ENCODE peak calls at places on chromosome 2, in ten cellular contexts. M is kidney epithelial cell; G is Karpas-422; D is H54; E is NCI-H1417; S is activated CD4-positive, alpha-beta T cell treated with anti-CD3 and anti-CD28 coated beads, Interleukin-2, amount 50 U/mL, for 1 hour; W is NCI-H2081; Y is left colon; X is astrocyte of the spinal cord; J is GM20000. F is an unnamed sample.

GRCh38 chr2:121076885-121077549 is 208.0 kb downstream of the TFCP2L1 start:
- DNase-seq in M (no peak), G (peak), D (peak), E (peak), S (peak), W (peak), Y (peak), X (peak), J (peak), F (peak)

GRCh38 chr2:239498981-239499633 is 98.3 kb upstream of the HDAC4 start:
- DNase-seq in M (no peak), G (no peak), D (no peak), E (no peak), S (no peak), W (no peak), Y (peak), X (no peak), J (no peak), F (no peak)

GRCh38 chr2:68287580-68288441 is 31.9 kb downstream of the CNRIP1 start:
- DNase-seq in M (no peak), G (no peak), D (no peak), E (no peak), S (no peak), W (no peak), Y (no peak), X (peak), J (no peak), F (no peak)

GRCh38 chr2:31297751-31298150 is 63.8 kb downstream of the EHD3 start:
- DNase-seq in M (peak), G (peak), D (peak), E (no peak), S (no peak), W (no peak), Y (no peak), X (no peak), J (no peak), F (no peak)

GRCh38 chr2:85852979-85853498 is 35.8 kb downstream of the ST3GAL5 start:
- DNase-seq in M (no peak), G (peak), D (no peak), E (no peak), S (peak), W (no peak), Y (peak), X (no peak), J (no peak), F (peak)

GRCh38 chr2:24015562-24016375 is 5.9 kb downstream of the MFSD2B start:
- DNase-seq in M (peak), G (no peak), D (peak), E (no peak), S (no peak), W (no peak), Y (no peak), X (peak), J (no peak), F (no peak)

GRCh38 chr2:156319811-156320490 is 12.6 kb downstream of the NR4A2 start:
- DNase-seq in M (no peak), G (no peak), D (no peak), E (no peak), S (no peak), W (no peak), Y (peak), X (no peak), J (no peak), F (no peak)

GRCh38 chr2:224723606-224724217 is 7.5 kb upstream of the CCDC195 start:
- DNase-seq in M (no peak), G (no peak), D (no peak), E (no peak), S (no peak), W (no peak), Y (no peak), X (peak), J (peak), F (no peak)

GRCh38 chr2:9807056-9807455 is 36.2 kb upstream of the TAF1B start:
- DNase-seq in M (no peak), G (no peak), D (no peak), E (no peak), S (no peak), W (no peak), Y (no peak), X (no peak), J (no peak), F (no peak)

GRCh38 chr2:149219853-149220252 is 110.5 kb upstream of the LYPD6 start:
- DNase-seq in M (no peak), G (no peak), D (no peak), E (no peak), S (no peak), W (no peak), Y (no peak), X (no peak), J (no peak), F (no peak)

GRCh38 chr2:239721531-239721930 is 303.6 kb downstream of the NDUFA10 start:
- DNase-seq in M (no peak), G (no peak), D (no peak), E (no peak), S (no peak), W (no peak), Y (no peak), X (no peak), J (no peak), F (no peak)

GRCh38 chr2:28155627-28156026 is 237.0 kb upstream of the FOSL2 start:
- DNase-seq in M (no peak), G (peak), D (no peak), E (peak), S (no peak), W (no peak), Y (no peak), X (no peak), J (no peak), F (no peak)

GRCh38 chr2:7026740-7027139 is 109.5 kb downstream of the RNF144A start:
- DNase-seq in M (no peak), G (no peak), D (no peak), E (peak), S (no peak), W (peak), Y (no peak), X (peak), J (no peak), F (no peak)

GRCh38 chr2:160278889-160279196 is 78.8 kb upstream of the ITGB6 start:
- DNase-seq in M (no peak), G (no peak), D (no peak), E (no peak), S (no peak), W (no peak), Y (no peak), X (peak), J (no peak), F (no peak)

GRCh38 chr2:112811841-112812306 is 24.7 kb downstream of the IL1B start:
- DNase-seq in M (peak), G (no peak), D (peak), E (no peak), S (no peak), W (no peak), Y (no peak), X (peak), J (peak), F (no peak)

GRCh38 chr2:134371041-134371440 is 117.2 kb downstream of the MGAT5 start:
- DNase-seq in M (no peak), G (no peak), D (no peak), E (no peak), S (no peak), W (no peak), Y (no peak), X (no peak), J (no peak), F (no peak)

GRCh38 chr2:7899241-7899640 is 782.6 kb upstream of the ID2 start:
- DNase-seq in M (no peak), G (no peak), D (no peak), E (peak), S (no peak), W (peak), Y (no peak), X (no peak), J (no peak), F (peak)

GRCh38 chr2:71611247-71611646 is 157.9 kb downstream of the DYSF start:
- DNase-seq in M (no peak), G (no peak), D (no peak), E (no peak), S (no peak), W (no peak), Y (no peak), X (no peak), J (no peak), F (no peak)

F was measured in Jurkat, Clone E6-1.